ENCODE peak calls at places on chromosomes 11 and 22, in seven cellular contexts. Z is hepatocyte, M is fibroblast of lung, Q is A549, U is tibial nerve, D is upper lobe of right lung, X is heart right ventricle. S is an unnamed sample.

GRCh38 chr11:2517386-2518064 is 72.7 kb downstream of the KCNQ1 start:
- DNase-seq in M (no peak), U (peak), Z (no peak), D (peak), X (peak), Q (no peak), S (no peak)

GRCh38 chr22:28024422-28024888 is 105.4 kb upstream of the PITPNB start:
- DNase-seq in U (no peak), M (no peak), X (no peak), Q (no peak), D (peak), Z (no peak), S (no peak)

GRCh38 chr11:110086892-110087309 is 6.3 kb upstream of the ZC3H12C start:
- DNase-seq in Q (peak), X (no peak), U (no peak), M (peak), D (no peak), Z (no peak), S (no peak)

GRCh38 chr11:85539029-85539689 is 88.0 kb downstream of the DLG2 start:
- DNase-seq in Q (no peak), D (no peak), U (no peak), X (no peak), Z (no peak), M (no peak), S (no peak)

GRCh38 chr22:45446216-45446615 is 32.7 kb downstream of the RIBC2 start:
- DNase-seq in U (no peak), M (peak), X (no peak), Q (no peak), D (no peak), Z (no peak), S (no peak)

GRCh38 chr11:122717264-122717867 is 61.8 kb downstream of the UBASH3B start:
- DNase-seq in Q (no peak), X (no peak), D (no peak), M (no peak), U (no peak), Z (no peak), S (no peak)

GRCh38 chr11:8767466-8768142 is 85.0 kb downstream of the RPL27A start:
- DNase-seq in M (no peak), Q (no peak), U (no peak), D (no peak), X (no peak), Z (no peak), S (no peak)

GRCh38 chr22:25447067-25447688 is 117.3 kb upstream of the GRK3 start:
- DNase-seq in X (no peak), D (no peak), Z (no peak), Q (no peak), U (no peak), M (no peak), S (no peak)

GRCh38 chr11:28606930-28607329 is 498.7 kb downstream of the METTL15 start:
- DNase-seq in M (no peak), D (no peak), Q (no peak), Z (no peak), X (no peak), U (no peak), S (no peak)

GRCh38 chr11:44029507-44029845 is 18.3 kb upstream of the ACCSL start:
- DNase-seq in Z (no peak), U (no peak), Q (no peak), X (no peak), M (no peak), D (no peak), S (no peak)

GRCh38 chr11:33743291-33743690 is 7.1 kb upstream of the CD59 start:
- DNase-seq in X (no peak), D (no peak), Z (no peak), U (no peak), Q (no peak), M (no peak), S (no peak)

GRCh38 chr11:27444801-27445215 is 27.8 kb downstream of the LGR4 start:
- DNase-seq in Q (no peak), D (no peak), U (no peak), M (no peak), Z (no peak), X (no peak), S (no peak)

GRCh38 chr11:78351193-78351592 is 66.4 kb downstream of the GAB2 start:
- DNase-seq in M (no peak), U (no peak), X (no peak), Z (no peak), Q (no peak), D (no peak), S (no peak)

GRCh38 chr22:37431811-37432707 is 4.8 kb upstream of the ELFN2 start:
- DNase-seq in Z (peak), D (no peak), M (peak), U (no peak), Q (peak), X (no peak), S (no peak)

GRCh38 chr11:73389134-73389525 is 12.9 kb downstream of the RELT start:
- DNase-seq in M (no peak), X (no peak), D (no peak), Z (no peak), U (no peak), Q (peak), S (no peak)

GRCh38 chr11:96227244-96227643 is 115.8 kb downstream of the MAML2 start:
- DNase-seq in M (peak), U (no peak), Z (no peak), X (no peak), Q (no peak), D (no peak), S (no peak)

GRCh38 chr22:33166206-33166605 is 108.0 kb upstream of the SYN3 start:
- DNase-seq in Z (no peak), X (no peak), D (no peak), Q (no peak), M (no peak), U (no peak), S (no peak)

GRCh38 chr22:19173047-19174035 is 5.2 kb downstream of the SLC25A1 start:
- DNase-seq in Z (peak), X (no peak), M (no peak), Q (no peak), U (no peak), D (no peak), S (no peak)

GRCh38 chr11:92826136-92826535 is 143.3 kb upstream of the MTNR1B start:
- DNase-seq in Q (no peak), D (no peak), Z (no peak), X (no peak), U (no peak), M (peak), S (no peak)

GRCh38 chr22:27576815-27577564 is 224.6 kb downstream of the MN1 start:
- DNase-seq in X (peak), D (no peak), U (no peak), Q (no peak), M (peak), Z (peak), S (no peak)

GRCh38 chr11:117818036-117818858 is 6.3 kb downstream of the FXYD2 start:
- DNase-seq in U (no peak), X (no peak), M (peak), D (no peak), Z (no peak), Q (peak), S (no peak)

GRCh38 chr11:75040167-75040770 is 51.5 kb downstream of the NEU3 start:
- DNase-seq in Q (no peak), X (no peak), Z (no peak), M (no peak), D (no peak), U (no peak), S (no peak)

GRCh38 chr11:126359431-126360048 is 4.1 kb downstream of the ST3GAL4 start:
- DNase-seq in D (peak), M (peak), X (peak), Q (no peak), Z (peak), U (peak), S (no peak)

GRCh38 chr22:30606455-30607299 is at the start of gene TCN2:
- DNase-seq in Q (peak), M (peak), D (peak), U (peak), Z (peak), X (peak), S (peak)

GRCh38 chr11:83280256-83280655 is 5.9 kb downstream of the CCDC90B start:
- DNase-seq in M (no peak), D (no peak), Z (no peak), Q (no peak), X (no peak), U (no peak), S (no peak)

GRCh38 chr11:61505640-61506155 is 2.9 kb upstream of the LRRC10B start:
- DNase-seq in U (no peak), M (no peak), X (no peak), Z (no peak), Q (no peak), D (no peak), S (peak)

GRCh38 chr11:1531418-1531817 is 40.7 kb downstream of the DUSP8 start:
- DNase-seq in Q (no peak), M (no peak), U (no peak), X (no peak), D (no peak), Z (no peak), S (no peak)

GRCh38 chr11:36684840-36685800 is 87.1 kb upstream of the RAG2 start:
- DNase-seq in X (no peak), Z (no peak), U (no peak), Q (no peak), D (no peak), M (no peak), S (no peak)

GRCh38 chr11:126990716-126991480 is 9.7 kb downstream of the KIRREL3 start:
- DNase-seq in Q (no peak), D (no peak), X (no peak), Z (no peak), U (no peak), M (no peak), S (no peak)

GRCh38 chr11:27406498-27407354 is 43.7 kb upstream of the CCDC34 start:
- DNase-seq in Q (no peak), X (no peak), U (no peak), M (no peak), Z (no peak), D (no peak), S (no peak)

GRCh38 chr11:43130616-43131015 is 181.2 kb upstream of the API5 start:
- DNase-seq in U (no peak), D (no peak), Q (no peak), M (no peak), X (no peak), Z (peak), S (peak)

GRCh38 chr22:19615001-19615461 is 90.8 kb upstream of the CLDN5 start:
- DNase-seq in X (no peak), D (no peak), M (no peak), U (no peak), Z (no peak), Q (no peak), S (no peak)

GRCh38 chr11:75013051-75013450 is 24.3 kb downstream of the NEU3 start:
- DNase-seq in Q (peak), D (no peak), M (no peak), U (no peak), X (no peak), Z (no peak), S (no peak)

GRCh38 chr11:2186669-2187266 is 15.2 kb upstream of the TH start:
- DNase-seq in M (no peak), X (no peak), U (no peak), Q (peak), Z (peak), D (no peak), S (no peak)

GRCh38 chr11:109526061-109526460 is 104.1 kb downstream of the C11orf87 start:
- DNase-seq in X (no peak), U (no peak), D (no peak), Z (no peak), M (no peak), Q (no peak), S (no peak)

GRCh38 chr22:46025973-46026906 is 49.3 kb upstream of the WNT7B start:
- DNase-seq in M (no peak), Z (no peak), D (peak), X (no peak), U (peak), Q (no peak), S (no peak)

GRCh38 chr11:67613960-67614715 is 7.4 kb downstream of the NDUFV1 start:
- DNase-seq in Q (peak), Z (peak), X (peak), D (peak), M (peak), U (no peak), S (peak)

GRCh38 chr11:67612751-67613150 is 6.0 kb downstream of the NDUFV1 start:
- DNase-seq in Q (no peak), U (no peak), X (no peak), D (no peak), M (no peak), Z (no peak), S (no peak)

GRCh38 chr11:67611704-67612587 is 5.2 kb downstream of the NDUFV1 start:
- DNase-seq in Q (no peak), D (no peak), U (no peak), X (no peak), M (no peak), Z (no peak), S (no peak)

GRCh38 chr11:67614730-67615454 is 8.2 kb downstream of the NDUFV1 start:
- DNase-seq in D (no peak), X (no peak), Q (no peak), Z (no peak), M (no peak), U (no peak), S (no peak)

DNA sequence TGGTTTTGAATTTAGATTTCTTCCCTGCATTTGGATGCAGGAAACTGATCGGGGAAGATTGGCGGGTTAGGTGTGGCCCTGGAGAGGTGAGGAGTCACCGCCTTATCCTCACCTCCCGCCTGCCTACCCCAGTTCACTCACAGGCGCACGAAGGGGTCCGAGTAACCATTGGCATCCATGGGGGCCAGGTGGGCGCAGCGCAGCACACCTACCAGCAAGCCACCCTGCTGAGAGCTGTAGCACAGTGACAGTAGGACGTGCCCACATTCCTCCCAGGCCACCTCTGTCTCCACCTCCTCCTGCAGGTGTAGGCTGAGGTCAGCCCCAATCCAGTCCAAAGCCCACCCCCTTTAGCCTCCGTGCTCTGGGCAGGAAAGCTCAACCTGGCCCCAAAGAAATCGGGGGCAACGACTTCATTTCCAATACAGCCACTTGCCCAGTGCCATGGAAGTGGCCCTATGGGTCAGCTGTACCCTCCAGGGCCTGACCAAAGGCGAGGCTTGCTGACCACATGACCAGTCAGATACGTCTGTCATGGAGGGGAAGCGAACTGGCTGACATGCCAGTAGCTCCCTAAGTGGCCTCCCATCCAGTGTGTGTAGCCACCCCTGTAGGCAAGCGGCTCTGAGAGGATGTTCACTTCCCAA is 6.7 kb downstream of the NDUFV1 start:
- DNase-seq in M (no peak), D (no peak), Q (no peak), X (no peak), U (no peak), Z (no peak), S (no peak)
- H3K27ac ChIP-seq in M (no peak), D (peak), Q (no peak), X (peak), U (peak), Z (peak), S (no peak)

DNA sequence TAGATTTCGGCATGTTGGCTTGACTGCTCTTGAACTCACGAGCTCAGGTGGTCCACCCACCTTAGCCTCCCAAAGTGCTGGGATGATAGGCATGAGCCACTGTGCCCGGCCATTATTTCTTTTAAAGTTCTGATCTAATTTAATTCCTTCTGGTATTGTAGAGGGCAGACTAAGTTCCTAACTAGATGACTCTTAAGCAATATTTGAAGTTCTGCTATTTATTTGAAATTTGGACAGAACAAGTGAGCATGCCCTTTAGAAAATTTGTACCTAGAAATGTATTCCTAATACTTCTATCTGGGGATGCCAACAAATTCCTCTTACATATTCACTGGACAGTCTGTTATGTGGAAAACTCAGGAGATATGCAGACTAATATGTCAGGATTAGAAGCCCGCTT is 746.4 kb downstream of the LRRC4C start:
- DNase-seq in X (no peak), Q (no peak), D (no peak), Z (no peak), U (no peak), M (no peak), S (no peak)
- H3K27ac ChIP-seq in X (no peak), Q (no peak), D (no peak), Z (no peak), U (no peak), M (no peak), S (no peak)

GRCh38 chr11:25860677-25861445 is 471.1 kb upstream of the ANO3 start:
- DNase-seq in X (no peak), Z (peak), M (peak), D (no peak), Q (no peak), U (no peak), S (no peak)
- H3K27ac ChIP-seq in X (no peak), Z (no peak), M (no peak), D (no peak), Q (no peak), U (no peak), S (no peak)

GRCh38 chr11:64224151-64224890 is 1.7 kb downstream of the TRPT1 start:
- DNase-seq in X (no peak), U (no peak), Z (no peak), D (no peak), M (no peak), Q (no peak), S (no peak)
- H3K27ac ChIP-seq in X (no peak), U (no peak), Z (no peak), D (no peak), M (no peak), Q (no peak), S (no peak)

GRCh38 chr11:34826384-34826726 is 89.8 kb downstream of the APIP start:
- DNase-seq in Z (no peak), D (no peak), U (no peak), M (no peak), X (no peak), Q (no peak), S (no peak)

GRCh38 chr11:34825670-34826383 is 90.4 kb downstream of the APIP start:
- DNase-seq in D (peak), Z (peak), X (no peak), M (no peak), U (no peak), Q (no peak), S (no peak)

GRCh38 chr11:34824425-34824824 is 91.8 kb downstream of the APIP start:
- DNase-seq in D (no peak), U (no peak), Q (no peak), Z (no peak), X (no peak), M (no peak), S (no peak)

GRCh38 chr11:34823639-34824038 is 92.5 kb downstream of the APIP start:
- DNase-seq in M (no peak), Q (no peak), U (no peak), X (no peak), Z (no peak), D (no peak), S (no peak)

GRCh38 chr11:34825315-34825669 is 90.9 kb downstream of the APIP start:
- DNase-seq in U (no peak), M (no peak), X (no peak), Q (no peak), D (no peak), Z (no peak), S (no peak)
- H3K27ac ChIP-seq in U (peak), M (no peak), X (no peak), Q (peak), D (peak), Z (peak), S (peak)

GRCh38 chr11:67056640-67057409 is at the start of gene RHOD:
- DNase-seq in Q (no peak), D (peak), M (no peak), X (peak), Z (peak), U (no peak), S (no peak)
- H3K27ac ChIP-seq in Q (peak), D (peak), M (no peak), X (peak), Z (peak), U (peak), S (no peak)

DNA sequence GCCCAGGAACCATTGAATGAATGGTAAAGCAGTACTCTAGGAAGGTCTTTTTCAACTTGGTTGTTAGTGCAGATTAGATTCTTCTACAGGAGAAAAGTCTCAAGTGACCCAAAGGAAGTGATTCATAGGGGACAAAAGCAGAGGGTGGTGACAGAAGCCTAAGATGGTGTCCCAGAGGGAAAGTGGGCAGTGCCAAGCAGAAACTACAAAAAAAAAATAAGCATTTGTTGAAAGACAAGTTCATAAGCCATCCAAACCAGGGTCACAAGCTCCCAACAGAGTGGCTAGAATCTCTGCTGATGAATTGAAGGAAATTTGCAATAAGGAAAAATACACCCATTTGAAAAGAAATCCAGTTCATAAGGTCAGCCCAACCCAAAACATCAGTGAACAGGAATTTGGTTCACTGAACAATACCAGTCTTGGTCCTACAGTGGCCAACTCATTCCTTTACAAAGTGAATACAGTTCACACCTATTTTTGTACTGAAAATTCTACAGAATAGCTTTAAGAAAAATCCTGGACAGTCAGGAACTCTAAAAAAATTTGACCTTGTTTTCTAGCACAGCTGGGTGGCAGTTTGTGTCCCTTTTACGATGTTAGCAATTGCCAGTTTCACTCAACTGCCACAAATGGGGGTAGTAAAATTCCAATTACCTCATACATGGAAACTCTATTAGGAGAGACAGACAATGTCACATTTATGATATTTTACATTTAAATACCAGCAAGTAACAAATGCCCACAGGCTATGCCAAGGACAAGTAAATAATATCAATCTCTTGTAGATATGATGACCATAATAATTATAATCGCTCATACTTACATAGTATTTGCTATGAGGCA is 21.6 kb upstream of the NUP160 start:
- DNase-seq in X (no peak), D (no peak), M (no peak), U (no peak), Q (peak), Z (no peak), S (no peak)
- H3K27ac ChIP-seq in X (peak), D (no peak), M (no peak), U (peak), Q (no peak), Z (no peak), S (no peak)